ENCODE peak calls at places on chromosomes 6 and 20, in five cellular contexts. Y is testis, R is esophagus muscularis mucosa, F is mesendoderm, A is cardiac fibroblast. Q is an unnamed sample.

GRCh38 chr6:162904069-162904663 is 176.4 kb downstream of the PACRG start:
- DNase-seq in Y (no peak), R (no peak), F (no peak), A (no peak), Q (no peak)

GRCh38 chr6:30646450-30647038 is 389 bp upstream of the C6orf136 start:
- DNase-seq in Y (peak; percentile 94), R (no peak), F (peak; percentile 41), A (no peak), Q (peak; percentile 91)

GRCh38 chr20:64161595-64162238 is 2.5 kb upstream of the MYT1 start:
- DNase-seq in Y (peak; percentile 69), R (no peak), F (peak; percentile 88), A (peak; percentile 60), Q (no peak)

GRCh38 chr6:81966968-81967367 is 214.5 kb upstream of the TENT5A start:
- DNase-seq in Y (no peak), R (no peak), F (no peak), A (no peak), Q (no peak)

GRCh38 chr6:87342829-87343228 is 1.8 kb upstream of the C6orf163 start:
- DNase-seq in Y (no peak), R (no peak), F (no peak), A (no peak), Q (no peak)

GRCh38 chr20:49964964-49965780 is 17.6 kb upstream of the SNAI1 start:
- DNase-seq in Y (peak; percentile 64), R (no peak), F (peak; percentile 84), A (no peak), Q (peak; percentile 29)

GRCh38 chr20:15919118-15919517 is 654.1 kb downstream of the KIF16B start:
- DNase-seq in Y (no peak), R (peak; percentile 42), F (no peak), A (no peak), Q (no peak)

GRCh38 chr20:4045741-4046140 is 30.4 kb upstream of the RNF24 start:
- DNase-seq in Y (no peak), R (no peak), F (peak; percentile 73), A (no peak), Q (peak; percentile 20)

GRCh38 chr6:3389390-3390167 is 67.3 kb downstream of the SLC22A23 start:
- DNase-seq in Y (no peak), R (no peak), F (no peak), A (peak; percentile 83), Q (no peak)

GRCh38 chr6:169255643-169256042 is 2.0 kb upstream of the THBS2 start:
- DNase-seq in Y (no peak), R (no peak), F (no peak), A (no peak), Q (no peak)

GRCh38 chr6:82330171-82330804 is 33.3 kb upstream of the TPBG start:
- DNase-seq in Y (no peak), R (no peak), F (peak; percentile 33), A (no peak), Q (no peak)

GRCh38 chr20:46348972-46349741 is 40.9 kb upstream of the CDH22 start:
- DNase-seq in Y (peak; percentile 75), R (no peak), F (peak; percentile 73), A (peak; percentile 55), Q (peak; percentile 59)

GRCh38 chr6:2426561-2427340 is 181.3 kb upstream of the GMDS start:
- DNase-seq in Y (no peak), R (no peak), F (no peak), A (peak; percentile 27), Q (no peak)

GRCh38 chr6:63808576-63808975 is 173.0 kb downstream of the PHF3 start:
- DNase-seq in Y (no peak), R (no peak), F (no peak), A (no peak), Q (no peak)

GRCh38 chr20:2137552-2138201 is 36.0 kb downstream of the STK35 start:
- DNase-seq in Y (no peak), R (no peak), F (no peak), A (no peak), Q (peak; percentile 82)

GRCh38 chr6:168756009-168756634 is 315.1 kb downstream of the SMOC2 start:
- DNase-seq in Y (no peak), R (no peak), F (peak; percentile 88), A (peak; percentile 74), Q (no peak)

GRCh38 chr20:48928832-48929725 is 7.6 kb downstream of the ARFGEF2 start:
- DNase-seq in Y (no peak), R (no peak), F (no peak), A (peak; percentile 91), Q (peak; percentile 57)

GRCh38 chr6:31270788-31271640 is 878 bp downstream of the HLA-C start:
- DNase-seq in Y (peak; percentile 23), R (no peak), F (peak; percentile 73), A (peak; percentile 53), Q (peak; percentile 77)

GRCh38 chr6:79385333-79385732 is 150.9 kb upstream of the HMGN3 start:
- DNase-seq in Y (no peak), R (no peak), F (no peak), A (peak; percentile 12), Q (no peak)

GRCh38 chr6:34514593-34515472 is 41.3 kb downstream of the SPDEF start:
- DNase-seq in Y (peak; percentile 80), R (no peak), F (peak; percentile 84), A (peak; percentile 87), Q (no peak)

GRCh38 chr20:61972910-61973508 is 92.7 kb downstream of the TAF4 start:
- DNase-seq in Y (no peak), R (no peak), F (no peak), A (no peak), Q (no peak)

GRCh38 chr6:100417037-100417436 is 47.7 kb downstream of the SIM1 start:
- DNase-seq in Y (no peak), R (no peak), F (no peak), A (no peak), Q (no peak)

GRCh38 chr20:8690074-8690473 is 378.8 kb upstream of the PLCB4 start:
- DNase-seq in Y (no peak), R (no peak), F (no peak), A (no peak), Q (no peak)

GRCh38 chr6:157513619-157514485 is 132.9 kb downstream of the ZDHHC14 start:
- DNase-seq in Y (no peak), R (no peak), F (no peak), A (no peak), Q (no peak)

GRCh38 chr6:79686698-79687309 is 55.7 kb downstream of the SH3BGRL2 start:
- DNase-seq in Y (no peak), R (no peak), F (no peak), A (no peak), Q (no peak)

GRCh38 chr6:134529921-134530320 is 212.0 kb upstream of the SGK1 start:
- DNase-seq in Y (no peak), R (no peak), F (no peak), A (no peak), Q (no peak)

GRCh38 chr6:22785036-22785435 is 215.7 kb downstream of the HDGFL1 start:
- DNase-seq in Y (no peak), R (no peak), F (peak; percentile 11), A (peak; percentile 27), Q (no peak)

GRCh38 chr6:162765251-162765650 is 37.5 kb downstream of the PACRG start:
- DNase-seq in Y (no peak), R (no peak), F (no peak), A (no peak), Q (no peak)

GRCh38 chr20:47922280-47922675 is 137.0 kb upstream of the SULF2 start:
- DNase-seq in Y (no peak), R (no peak), F (no peak), A (peak; percentile 56), Q (no peak)

GRCh38 chr20:20786428-20786827 is 74.0 kb upstream of the RALGAPA2 start:
- DNase-seq in Y (no peak), R (no peak), F (no peak), A (no peak), Q (peak; percentile 71)

GRCh38 chr6:14612016-14612415 is 494.4 kb downstream of the CD83 start:
- DNase-seq in Y (no peak), R (no peak), F (peak; percentile 53), A (peak; percentile 21), Q (no peak)

GRCh38 chr6:56863366-56863765 is 91.5 kb upstream of the BEND6 start:
- DNase-seq in Y (no peak), R (no peak), F (no peak), A (peak; percentile 46), Q (no peak)

GRCh38 chr6:75376347-75377024 is 91.9 kb upstream of the TMEM30A start:
- DNase-seq in Y (no peak), R (no peak), F (peak; percentile 75), A (peak; percentile 58), Q (no peak)

GRCh38 chr6:46486186-46486585 is 5.1 kb downstream of the RCAN2 start:
- DNase-seq in Y (no peak), R (no peak), F (peak; percentile 84), A (no peak), Q (no peak)

GRCh38 chr20:37524859-37525708 is 2.6 kb downstream of the BLCAP start:
- DNase-seq in Y (no peak), R (no peak), F (no peak), A (no peak), Q (no peak)
- H3K4me3 ChIP-seq in Y (no peak overlapping the region), R (no peak overlapping the region), F (no peak overlapping the region), A (no peak overlapping the region), Q (no peak overlapping the region)

GRCh38 chr6:96925290-96925687 is 761 bp downstream of the KLHL32 start:
- DNase-seq in Y (no peak), R (no peak), F (no peak), A (no peak), Q (no peak)
- H3K4me3 ChIP-seq in Y (peak overlapping the region; percentile 78), R (peak overlapping the region; percentile 70), F (no peak overlapping the region), A (no peak overlapping the region), Q (no peak overlapping the region)

DNA sequence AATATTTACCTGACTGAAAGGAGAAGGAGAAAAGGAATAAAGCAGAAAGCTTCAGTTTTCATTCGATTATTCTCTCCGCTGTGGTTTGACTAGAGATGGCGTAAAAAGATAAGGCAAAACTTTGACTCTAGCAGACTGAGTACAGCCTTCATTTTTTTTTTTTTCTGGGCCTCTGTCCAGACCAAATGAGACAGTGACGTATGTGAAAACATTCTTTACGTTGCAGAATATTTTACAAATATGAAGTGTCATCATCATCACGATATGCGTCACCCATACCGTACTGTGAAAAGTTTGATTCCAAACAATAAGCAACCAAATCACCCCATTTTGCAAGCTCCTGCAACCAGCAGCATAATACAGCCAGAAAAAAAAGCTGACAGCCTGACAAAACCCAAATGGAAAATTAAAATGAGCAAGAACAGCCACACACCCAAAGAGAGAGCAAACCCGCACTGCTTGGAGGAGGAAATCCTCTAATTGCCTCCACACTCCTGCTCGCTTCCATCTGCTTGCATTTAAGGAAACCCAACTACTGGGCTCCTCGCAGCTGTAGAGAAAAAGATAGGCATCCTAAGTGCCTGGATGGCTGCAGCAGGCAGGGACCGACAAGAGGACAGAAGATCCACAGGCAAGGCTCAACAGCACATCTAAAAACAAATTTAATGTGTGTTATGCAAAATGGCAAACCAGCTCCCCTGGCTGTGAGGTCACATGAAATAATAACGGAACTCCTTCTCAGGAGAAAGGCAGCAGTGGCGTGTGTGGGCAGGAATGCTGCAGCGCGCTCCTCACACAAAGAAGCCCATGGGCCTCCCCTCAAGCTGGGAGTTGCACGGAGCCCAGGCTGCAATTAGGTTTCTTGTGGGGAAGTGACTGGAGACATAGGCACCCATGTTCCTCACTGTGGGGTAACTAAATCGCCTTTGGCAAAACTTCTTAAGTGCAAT is 113.1 kb downstream of the FYN start:
- DNase-seq in Y (no peak), R (no peak), F (no peak), A (peak; percentile 90), Q (no peak)
- H3K4me3 ChIP-seq in Y (no peak overlapping the region), R (peak overlapping the region; percentile 26), F (no peak overlapping the region), A (no peak overlapping the region), Q (no peak overlapping the region)

GRCh38 chr20:32203556-32204484 is 3.7 kb downstream of the PLAGL2 start:
- DNase-seq in Y (peak; percentile 71), R (no peak), F (no peak), A (no peak), Q (no peak)
- H3K4me3 ChIP-seq in Y (no peak overlapping the region), R (no peak overlapping the region), F (no peak overlapping the region), A (no peak overlapping the region), Q (no peak overlapping the region)

Q was measured in adrenal gland.